ENCODE peak calls at places on chromosomes 11 and 22, in seven cellular contexts. H, J, Y, V, E, N and X are unnamed samples.

GRCh38 chr22:22032099-22032905 is 49.7 kb upstream of the TOP3B start:
- DNase-seq in H (no peak), J (no peak), Y (no peak), V (no peak), E (no peak), N (no peak), X (no peak)

GRCh38 chr22:23583836-23584235 is 3.7 kb upstream of the IGLL1 start:
- DNase-seq in H (no peak), J (no peak), Y (no peak), V (no peak), E (no peak), N (no peak), X (no peak)

GRCh38 chr11:74182635-74183034 is 11.5 kb downstream of the PPME1 start:
- DNase-seq in H (peak; percentile 9), J (no peak), Y (no peak), V (no peak), E (no peak), N (no peak), X (no peak)

GRCh38 chr22:43919106-43919965 is 4.3 kb upstream of the PNPLA3 start:
- DNase-seq in H (peak; percentile 72), J (no peak), Y (no peak), V (peak; percentile 51), E (no peak), N (no peak), X (peak; percentile 58)

GRCh38 chr11:33829430-33830141 is 55.3 kb upstream of the FBXO3 start:
- DNase-seq in H (peak; percentile 82), J (peak; percentile 33), Y (peak; percentile 57), V (peak; percentile 70), E (peak; percentile 79), N (peak; percentile 51), X (peak; percentile 50)

GRCh38 chr11:102117472-102118113 is 7.3 kb downstream of the YAP1 start:
- DNase-seq in H (no peak), J (no peak), Y (no peak), V (no peak), E (no peak), N (no peak), X (no peak)

GRCh38 chr11:129644326-129644725 is 171.3 kb upstream of the TMEM45B start:
- DNase-seq in H (no peak), J (no peak), Y (no peak), V (peak; percentile 53), E (no peak), N (no peak), X (no peak)

GRCh38 chr11:19777342-19778102 is 64.9 kb downstream of the NAV2 start:
- DNase-seq in H (peak; percentile 78), J (peak; percentile 34), Y (peak; percentile 7), V (peak; percentile 77), E (no peak), N (no peak), X (no peak)

GRCh38 chr11:118715837-118716260 is 36.4 kb upstream of the TREH start:
- DNase-seq in H (peak; percentile 18), J (no peak), Y (no peak), V (no peak), E (peak; percentile 33), N (no peak), X (no peak)

GRCh38 chr11:1756024-1756561 is 5.7 kb upstream of the IFITM10 start:
- DNase-seq in H (no peak), J (no peak), Y (no peak), V (no peak), E (no peak), N (no peak), X (no peak)

GRCh38 chr11:3642071-3642951 is 519 bp upstream of the ART5 start:
- DNase-seq in H (peak; percentile 89), J (no peak), Y (peak; percentile 78), V (peak; percentile 70), E (peak; percentile 41), N (peak; percentile 82), X (peak; percentile 76)

GRCh38 chr11:126494831-126495230 is 139.3 kb downstream of the ST3GAL4 start:
- DNase-seq in H (no peak), J (no peak), Y (no peak), V (no peak), E (no peak), N (no peak), X (no peak)

GRCh38 chr22:45781941-45782340 is 110.3 kb downstream of the ATXN10 start:
- DNase-seq in H (no peak), J (no peak), Y (no peak), V (no peak), E (no peak), N (no peak), X (no peak)

GRCh38 chr11:15091620-15092019 is 18.2 kb downstream of the CALCB start:
- DNase-seq in H (no peak), J (no peak), Y (no peak), V (no peak), E (no peak), N (no peak), X (no peak)

GRCh38 chr11:133409799-133410198 is 122.5 kb downstream of the OPCML start:
- DNase-seq in H (no peak), J (no peak), Y (no peak), V (no peak), E (no peak), N (no peak), X (no peak)

GRCh38 chr11:19715373-19715772 is 2.7 kb downstream of the NAV2 start:
- DNase-seq in H (peak; percentile 67), J (no peak), Y (no peak), V (peak; percentile 91), E (no peak), N (no peak), X (no peak)

GRCh38 chr11:66142370-66143263 is 72.5 kb downstream of the PACS1 start:
- DNase-seq in H (peak; percentile 40), J (no peak), Y (no peak), V (peak; percentile 47), E (peak; percentile 75), N (no peak), X (no peak)

GRCh38 chr11:70203749-70204465 is 811 bp downstream of the FADD start:
- DNase-seq in H (peak; percentile 80), J (peak; percentile 49), Y (peak; percentile 90), V (peak; percentile 95), E (peak; percentile 98), N (peak; percentile 99), X (peak; percentile 60)

GRCh38 chr22:28299760-28300159 is 379.9 kb downstream of the TTC28 start:
- DNase-seq in H (peak; percentile 32), J (no peak), Y (no peak), V (no peak), E (no peak), N (no peak), X (no peak)

GRCh38 chr11:102802341-102802740 is 4.4 kb upstream of the MMP1 start:
- DNase-seq in H (peak; percentile 72), J (no peak), Y (no peak), V (peak; percentile 88), E (no peak), N (no peak), X (no peak)

GRCh38 chr22:47374273-47374771 is 611.9 kb downstream of the TBC1D22A start:
- DNase-seq in H (no peak), J (no peak), Y (no peak), V (no peak), E (no peak), N (no peak), X (no peak)

GRCh38 chr22:42648017-42648367 is 1.2 kb downstream of the CYB5R3 start:
- DNase-seq in H (no peak), J (no peak), Y (no peak), V (no peak), E (no peak), N (no peak), X (no peak)

GRCh38 chr11:8566613-8567210 is 27.3 kb downstream of the STK33 start:
- DNase-seq in H (peak; percentile 22), J (no peak), Y (no peak), V (peak; percentile 7), E (peak; percentile 82), N (no peak), X (no peak)

GRCh38 chr22:46609175-46609690 is 11.0 kb upstream of the GRAMD4 start:
- DNase-seq in H (no peak), J (no peak), Y (no peak), V (no peak), E (no peak), N (no peak), X (no peak)

GRCh38 chr11:13317293-13318080 is 39.9 kb downstream of the BMAL1 start:
- DNase-seq in H (peak; percentile 31), J (no peak), Y (no peak), V (no peak), E (no peak), N (no peak), X (no peak)

GRCh38 chr11:862028-862703 is 19.5 kb downstream of the TSPAN4 start:
- DNase-seq in H (peak; percentile 30), J (no peak), Y (no peak), V (no peak), E (no peak), N (no peak), X (no peak)